ENCODE peak calls at places on chromosomes 4 and X, in four cellular contexts. E is psoas muscle; I is CD8-positive, alpha-beta T cell; W is A673. K is an unnamed sample.

GRCh38 chr4:176335421-176335820 is 15.7 kb downstream of the SPCS3 start:
- DNase-seq in E (no peak), I (no peak), W (no peak), K (no peak)

GRCh38 chrX:154751121-154751668 is 318 bp upstream of the GAB3 start:
- DNase-seq in E (no peak), I (no peak), W (no peak), K (no peak)

GRCh38 chr4:114012749-114013148 is 33.3 kb upstream of the ARSJ start:
- DNase-seq in E (no peak), I (no peak), W (no peak), K (no peak)

GRCh38 chrX:56499372-56499771 is 64.1 kb upstream of the UBQLN2 start:
- DNase-seq in E (no peak), I (no peak), W (no peak), K (no peak)

GRCh38 chr4:40309250-40309774 is 25.8 kb upstream of the CHRNA9 start:
- DNase-seq in E (peak; percentile 89), I (peak; percentile 92), W (peak; percentile 94), K (peak; percentile 87)

GRCh38 chrX:95764972-95765451 is 919.6 kb upstream of the DIAPH2 start:
- DNase-seq in E (no peak), I (no peak), W (peak; percentile 74), K (peak; percentile 0)

GRCh38 chr4:21276046-21276445 is 575.8 kb downstream of the PACRGL start:
- DNase-seq in E (no peak), I (no peak), W (no peak), K (no peak)

GRCh38 chr4:143183513-143184216 is 1.1 kb upstream of the USP38 start:
- DNase-seq in E (no peak), I (no peak), W (no peak), K (peak; percentile 27)

GRCh38 chr4:74365761-74366160 is 816 bp downstream of the EREG start:
- DNase-seq in E (no peak), I (no peak), W (peak; percentile 10), K (peak; percentile 66)

DNA sequence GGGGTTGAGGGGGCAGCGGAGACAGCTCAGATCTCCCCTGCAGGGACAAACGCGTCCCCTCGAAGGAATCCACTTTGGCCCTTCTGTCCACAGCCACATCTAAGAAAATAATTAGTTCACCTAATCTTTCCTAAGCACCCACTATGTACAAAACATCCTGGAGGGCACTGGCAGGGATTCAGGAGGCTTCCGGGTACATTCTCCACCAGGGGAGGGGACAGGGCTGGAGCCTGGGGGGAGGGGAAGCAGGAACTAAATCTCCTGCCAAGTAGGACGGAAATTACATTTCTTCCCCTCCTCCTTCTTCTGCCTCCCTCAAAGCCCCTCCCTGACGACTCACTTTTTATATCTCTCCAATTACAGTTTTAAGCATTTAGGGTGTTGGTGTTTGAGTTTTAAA is 203.1 kb downstream of the BCOR start:
- DNase-seq in E (no peak), I (no peak), W (peak; percentile 55), K (no peak)
- H3K4me1 ChIP-seq in E (peaks cover 4% of the 10 kb centered on the region), I (peaks cover 10% of the 10 kb centered on the region), W (peaks cover 34% of the 10 kb centered on the region), K (no peaks in the 10 kb centered on the region)

DNA sequence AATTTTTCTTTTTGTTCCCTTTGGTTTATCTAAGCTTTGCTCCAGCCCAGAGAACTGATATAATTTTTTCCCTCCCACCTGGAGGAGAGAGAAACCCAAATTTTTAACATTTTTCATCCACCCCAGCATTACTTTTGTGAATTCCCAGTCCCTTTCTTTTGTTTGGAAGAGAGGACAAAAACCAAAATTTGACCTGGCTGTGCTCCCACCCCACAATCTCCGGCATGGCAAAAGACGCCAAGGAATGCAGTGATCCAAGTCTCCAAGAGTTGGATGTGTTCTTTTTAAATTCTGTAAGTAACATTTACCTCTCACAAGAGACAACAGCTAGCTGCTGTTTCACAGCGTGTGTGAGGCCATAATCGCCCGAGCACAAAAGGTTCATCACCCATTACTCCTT is 25.2 kb upstream of the FAM156A start:
- DNase-seq in E (no peak), I (no peak), W (no peak), K (no peak)
- H3K4me3 ChIP-seq in E (no peak overlapping the region), I (no peak overlapping the region), W (no peak overlapping the region), K (no peak overlapping the region)

DNA sequence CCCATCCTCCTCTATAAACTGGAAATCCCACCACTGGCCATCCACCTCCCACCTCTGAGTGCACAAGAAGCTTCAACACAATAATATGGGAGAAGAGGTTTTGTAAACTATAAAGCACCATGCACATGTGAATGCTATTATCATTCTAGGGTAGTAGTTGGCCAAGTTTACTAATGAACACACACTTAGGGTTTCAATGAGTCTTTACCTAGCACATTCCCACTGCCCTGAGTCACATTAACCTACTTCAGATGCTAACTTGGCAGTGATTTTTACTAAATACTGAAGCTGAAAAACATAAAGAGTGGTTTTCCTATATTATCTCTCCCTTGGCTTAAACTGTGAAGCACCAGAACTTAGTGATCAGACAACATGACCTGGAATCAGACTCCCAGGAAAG is 93.9 kb downstream of the SH3KBP1 start:
- DNase-seq in E (no peak), I (no peak), W (no peak), K (no peak)
- H3K4me1 ChIP-seq in E (no peaks in the 10 kb centered on the region), I (peaks cover 61% of the 10 kb centered on the region), W (no peaks in the 10 kb centered on the region), K (no peaks in the 10 kb centered on the region)

DNA sequence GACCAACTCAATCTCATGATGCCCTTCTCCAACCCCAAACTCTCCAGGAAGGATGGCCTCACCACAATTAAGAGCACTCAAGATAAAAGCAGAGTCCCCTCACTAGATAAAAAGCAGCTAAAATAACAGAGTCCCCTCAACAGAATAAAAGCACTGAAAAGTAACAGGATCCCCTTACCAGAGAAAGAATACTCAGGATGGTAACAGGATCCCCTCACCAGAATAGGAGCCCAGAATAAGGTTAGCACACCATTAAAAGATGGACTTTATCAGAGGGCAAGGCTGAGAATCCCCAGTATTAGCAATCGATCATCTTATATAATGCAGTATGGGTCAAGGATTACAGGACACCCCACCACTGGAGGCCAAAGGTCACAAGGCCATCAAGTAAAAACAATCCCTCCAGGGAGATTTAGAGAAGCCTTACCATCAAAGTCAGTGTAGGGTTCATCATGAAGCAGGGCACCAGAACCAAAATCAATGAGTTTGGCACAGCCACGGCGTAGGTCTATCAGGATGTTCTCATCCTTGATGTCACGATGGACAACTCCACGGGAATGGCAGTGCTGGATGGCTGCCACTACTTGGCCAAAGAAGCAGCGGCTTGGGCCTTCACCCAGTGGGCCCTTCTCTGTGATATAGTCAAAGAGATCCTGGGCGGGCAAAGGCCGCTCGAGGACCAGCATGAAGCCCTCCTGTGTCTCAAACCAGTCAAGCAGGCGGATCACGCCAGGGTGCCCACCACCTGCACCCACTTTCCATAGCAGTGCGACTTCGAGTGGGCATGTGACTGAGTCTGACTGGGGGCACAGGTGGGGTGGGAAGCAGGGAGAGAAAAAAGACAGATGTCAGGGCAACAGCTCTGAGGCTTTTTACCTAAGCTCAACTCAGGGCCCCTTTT is 3.4 kb upstream of the SLC35A2 start:
- DNase-seq in E (no peak), I (no peak), W (no peak), K (no peak)
- H3K4me3 ChIP-seq in E (no peak overlapping the region), I (peak overlapping the region; percentile 28), W (no peak overlapping the region), K (no peak overlapping the region)

GRCh38 chrX:130071611-130072349 is 38.5 kb downstream of the ELF4 start:
- DNase-seq in E (no peak), I (no peak), W (no peak), K (peak; percentile 90)

GRCh38 chrX:130066975-130067615 is 43.2 kb downstream of the ELF4 start:
- DNase-seq in E (no peak), I (no peak), W (no peak), K (no peak)
- H3K4me1 ChIP-seq in E (no peaks in the 10 kb centered on the region), I (no peaks in the 10 kb centered on the region), W (no peaks in the 10 kb centered on the region), K (no peaks in the 10 kb centered on the region)

GRCh38 chr4:2482192-2482591 is 13.3 kb downstream of the RNF4 start:
- DNase-seq in E (no peak), I (no peak), W (no peak), K (no peak)
- H3K4me3 ChIP-seq in E (no peak overlapping the region), I (no peak overlapping the region), W (no peak overlapping the region), K (no peak overlapping the region)